ENCODE peak calls at places on chromosome 10, in five cellular contexts. One of them, this sample, is unnamed.

GRCh38 chr10:89122431-89123066 is 84.6 kb downstream of the CH25H start:
- DNase-seq in uterus: no peak
- DNase-seq in PC-3: peak
- DNase-seq in mesothelial cell of epicardium: no peak
- DNase-seq in MM.1S: no peak
- DNase-seq in this sample: peak

GRCh38 chr10:68082815-68083395 is 7.8 kb upstream of the HERC4 start:
- DNase-seq in uterus: no peak
- DNase-seq in PC-3: peak
- DNase-seq in mesothelial cell of epicardium: no peak
- DNase-seq in MM.1S: no peak
- DNase-seq in this sample: no peak

GRCh38 chr10:48444266-48444665 is 137.8 kb downstream of the MAPK8 start:
- DNase-seq in uterus: no peak
- DNase-seq in PC-3: peak
- DNase-seq in mesothelial cell of epicardium: no peak
- DNase-seq in MM.1S: no peak
- DNase-seq in this sample: no peak

GRCh38 chr10:131072651-131073468 is 238.7 kb downstream of the TCERG1L start:
- DNase-seq in uterus: no peak
- DNase-seq in PC-3: no peak
- DNase-seq in mesothelial cell of epicardium: no peak
- DNase-seq in MM.1S: no peak
- DNase-seq in this sample: no peak

GRCh38 chr10:101237908-101238731 is 8.9 kb upstream of the LBX1 start:
- DNase-seq in uterus: no peak
- DNase-seq in PC-3: no peak
- DNase-seq in mesothelial cell of epicardium: no peak
- DNase-seq in MM.1S: no peak
- DNase-seq in this sample: no peak

GRCh38 chr10:37975407-37975991 is 948 bp downstream of the ZNF25 start:
- DNase-seq in uterus: no peak
- DNase-seq in PC-3: peak
- DNase-seq in mesothelial cell of epicardium: no peak
- DNase-seq in MM.1S: peak
- DNase-seq in this sample: no peak

GRCh38 chr10:130261766-130262165 is 125.6 kb downstream of the GLRX3 start:
- DNase-seq in uterus: no peak
- DNase-seq in PC-3: no peak
- DNase-seq in mesothelial cell of epicardium: no peak
- DNase-seq in MM.1S: no peak
- DNase-seq in this sample: no peak

GRCh38 chr10:123287594-123288247 is 133.5 kb downstream of the BUB3 start:
- DNase-seq in uterus: no peak
- DNase-seq in PC-3: peak
- DNase-seq in mesothelial cell of epicardium: no peak
- DNase-seq in MM.1S: no peak
- DNase-seq in this sample: no peak

GRCh38 chr10:53161231-53161630 is 388.6 kb upstream of the MBL2 start:
- DNase-seq in uterus: no peak
- DNase-seq in PC-3: no peak
- DNase-seq in mesothelial cell of epicardium: no peak
- DNase-seq in MM.1S: peak
- DNase-seq in this sample: no peak

GRCh38 chr10:103592186-103593021 is 98.9 kb downstream of the NEURL1 start:
- DNase-seq in uterus: peak
- DNase-seq in PC-3: peak
- DNase-seq in mesothelial cell of epicardium: peak
- DNase-seq in MM.1S: peak
- DNase-seq in this sample: no peak

GRCh38 chr10:78029294-78030226 is at the start of gene POLR3A:
- DNase-seq in uterus: peak
- DNase-seq in PC-3: peak
- DNase-seq in mesothelial cell of epicardium: peak
- DNase-seq in MM.1S: peak
- DNase-seq in this sample: peak

GRCh38 chr10:11131112-11131639 is 113.5 kb downstream of the CELF2 start:
- DNase-seq in uterus: no peak
- DNase-seq in PC-3: no peak
- DNase-seq in mesothelial cell of epicardium: no peak
- DNase-seq in MM.1S: no peak
- DNase-seq in this sample: no peak

GRCh38 chr10:34405611-34406462 is 409.3 kb downstream of the PARD3 start:
- DNase-seq in uterus: no peak
- DNase-seq in PC-3: peak
- DNase-seq in mesothelial cell of epicardium: no peak
- DNase-seq in MM.1S: no peak
- DNase-seq in this sample: no peak

GRCh38 chr10:89163265-89163995 is 43.7 kb downstream of the CH25H start:
- DNase-seq in uterus: peak
- DNase-seq in PC-3: no peak
- DNase-seq in mesothelial cell of epicardium: no peak
- DNase-seq in MM.1S: peak
- DNase-seq in this sample: peak

GRCh38 chr10:122854648-122855047 is 9.0 kb upstream of the CUZD1 start:
- DNase-seq in uterus: no peak
- DNase-seq in PC-3: peak
- DNase-seq in mesothelial cell of epicardium: no peak
- DNase-seq in MM.1S: no peak
- DNase-seq in this sample: no peak

GRCh38 chr10:88186335-88186734 is 322.9 kb downstream of the PTEN start:
- DNase-seq in uterus: no peak
- DNase-seq in PC-3: no peak
- DNase-seq in mesothelial cell of epicardium: no peak
- DNase-seq in MM.1S: no peak
- DNase-seq in this sample: no peak

DNA sequence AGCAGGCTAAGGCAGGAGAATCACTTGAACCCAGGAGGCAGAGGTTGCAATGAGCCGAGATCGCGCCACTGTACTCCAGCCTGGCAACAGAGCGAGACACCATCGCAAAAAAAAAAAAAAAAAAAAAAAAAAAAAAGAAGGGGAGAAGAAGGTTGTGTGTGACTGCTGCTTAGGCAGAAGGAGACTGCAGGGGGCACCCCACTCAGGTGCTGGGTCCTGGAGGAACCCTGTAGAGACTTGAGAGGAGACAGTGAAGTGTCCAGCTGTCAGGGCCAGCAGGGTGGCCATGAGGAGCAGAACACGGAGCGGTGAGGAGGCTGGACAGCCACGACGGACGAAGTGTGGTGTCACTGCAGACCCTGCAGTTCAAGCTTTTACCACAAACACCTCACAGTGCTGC is 99.0 kb upstream of the NMT2 start:
- DNase-seq in uterus: no peak
- DNase-seq in PC-3: no peak
- DNase-seq in mesothelial cell of epicardium: no peak
- DNase-seq in MM.1S: no peak
- DNase-seq in this sample: no peak
- TF ChIP-seq CTCF in uterus: no peak
- TF ChIP-seq CTCF in PC-3: no peak
- TF ChIP-seq CTCF in mesothelial cell of epicardium: no peak
- TF ChIP-seq CTCF in MM.1S: no peak
- TF ChIP-seq CTCF in this sample: no peak

DNA sequence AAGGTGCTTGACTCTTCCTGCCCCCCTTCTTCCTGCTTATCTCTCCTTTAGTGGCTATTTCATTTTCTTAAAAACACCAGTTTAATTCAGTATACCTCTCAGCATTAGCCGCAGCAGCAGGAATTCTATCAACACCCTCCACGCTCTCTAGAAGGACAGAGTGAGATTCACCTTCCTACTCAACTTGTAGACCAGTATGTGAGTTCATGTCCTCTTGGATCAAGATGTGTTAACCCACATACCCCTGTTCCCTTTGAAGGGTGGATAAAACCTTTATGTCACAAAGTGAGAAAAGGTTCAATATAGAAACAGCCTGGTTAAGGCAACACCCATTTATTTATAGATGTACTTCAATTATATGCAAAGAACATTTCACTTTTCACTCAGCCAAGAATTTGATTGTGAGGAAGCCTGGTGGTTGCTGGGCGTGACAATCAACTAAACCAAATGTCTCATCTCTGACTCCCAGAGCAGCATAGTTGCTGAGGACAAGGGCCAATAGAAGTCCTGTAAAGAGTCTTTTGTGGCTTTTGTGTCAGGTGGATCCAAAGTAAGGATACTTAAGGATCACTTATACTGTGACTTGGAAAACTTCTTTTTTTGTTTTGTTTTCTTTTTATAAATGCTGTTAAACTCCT is 617.1 kb downstream of the SORCS3 start:
- DNase-seq in uterus: no peak
- DNase-seq in PC-3: no peak
- DNase-seq in mesothelial cell of epicardium: no peak
- DNase-seq in MM.1S: no peak
- DNase-seq in this sample: no peak
- TF ChIP-seq CTCF in uterus: no peak
- TF ChIP-seq CTCF in PC-3: no peak
- TF ChIP-seq CTCF in mesothelial cell of epicardium: no peak
- TF ChIP-seq CTCF in MM.1S: no peak
- TF ChIP-seq CTCF in this sample: no peak

GRCh38 chr10:31320179-31320597 is 1.2 kb downstream of the ZEB1 start:
- DNase-seq in uterus: peak
- DNase-seq in PC-3: peak
- DNase-seq in mesothelial cell of epicardium: peak
- DNase-seq in MM.1S: peak
- DNase-seq in this sample: peak

GRCh38 chr10:31318854-31319601 is at the start of gene ZEB1:
- DNase-seq in uterus: peak
- DNase-seq in PC-3: peak
- DNase-seq in mesothelial cell of epicardium: peak
- DNase-seq in MM.1S: peak
- DNase-seq in this sample: peak

GRCh38 chr10:31319602-31320178 is 674 bp downstream of the ZEB1 start:
- DNase-seq in uterus: no peak
- DNase-seq in PC-3: no peak
- DNase-seq in mesothelial cell of epicardium: no peak
- DNase-seq in MM.1S: no peak
- DNase-seq in this sample: no peak

GRCh38 chr10:31321396-31321941 is 2.5 kb downstream of the ZEB1 start:
- DNase-seq in uterus: no peak
- DNase-seq in PC-3: no peak
- DNase-seq in mesothelial cell of epicardium: no peak
- DNase-seq in MM.1S: peak
- DNase-seq in this sample: no peak

DNA sequence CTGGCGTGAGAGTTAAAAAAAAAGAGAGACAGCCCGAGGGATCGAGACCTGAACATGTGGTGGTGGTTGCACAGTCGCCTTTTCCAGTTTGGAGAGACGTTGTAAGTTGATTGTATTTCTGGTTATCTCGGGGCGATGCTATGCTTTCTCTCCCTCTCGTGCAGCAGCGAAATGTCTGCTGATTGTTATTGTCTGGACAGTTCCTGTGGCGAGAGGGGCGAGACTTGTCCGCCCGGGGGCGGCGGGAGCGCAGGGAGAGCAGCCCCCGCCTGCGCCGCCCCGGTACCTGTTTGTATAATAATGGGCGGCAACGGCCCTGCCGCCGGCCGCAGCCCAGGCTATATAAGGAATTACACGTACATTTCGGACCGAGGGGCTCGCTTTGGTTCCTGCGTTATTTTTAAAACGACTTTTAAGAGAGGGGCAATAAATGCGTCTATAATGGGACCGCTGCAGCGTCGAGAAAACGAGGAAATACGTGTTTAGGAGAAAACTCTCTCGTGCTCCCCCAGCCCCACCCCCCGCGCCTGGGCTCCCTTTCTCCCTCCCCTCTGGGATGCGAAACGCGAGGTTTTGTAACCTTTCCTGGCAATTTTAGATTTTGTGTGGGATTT is 1.7 kb downstream of the ZEB1 start:
- DNase-seq in uterus: peak
- DNase-seq in PC-3: peak
- DNase-seq in mesothelial cell of epicardium: peak
- DNase-seq in MM.1S: peak
- DNase-seq in this sample: no peak
- TF ChIP-seq CTCF in uterus: no peak
- TF ChIP-seq CTCF in PC-3: no peak
- TF ChIP-seq CTCF in mesothelial cell of epicardium: no peak
- TF ChIP-seq CTCF in MM.1S: peak
- TF ChIP-seq CTCF in this sample: no peak

GRCh38 chr10:62851449-62851848 is 35.3 kb upstream of the EGR2 start:
- DNase-seq in uterus: no peak
- DNase-seq in PC-3: peak
- DNase-seq in mesothelial cell of epicardium: no peak
- DNase-seq in MM.1S: no peak
- DNase-seq in this sample: no peak
- TF ChIP-seq CTCF in uterus: no peak
- TF ChIP-seq CTCF in PC-3: peak
- TF ChIP-seq CTCF in mesothelial cell of epicardium: no peak
- TF ChIP-seq CTCF in MM.1S: peak
- TF ChIP-seq CTCF in this sample: peak

GRCh38 chr10:121303273-121303890 is 294.9 kb downstream of the FGFR2 start:
- DNase-seq in uterus: no peak
- DNase-seq in PC-3: no peak
- DNase-seq in mesothelial cell of epicardium: no peak
- DNase-seq in MM.1S: no peak
- DNase-seq in this sample: no peak
- TF ChIP-seq CTCF in uterus: no peak
- TF ChIP-seq CTCF in PC-3: no peak
- TF ChIP-seq CTCF in mesothelial cell of epicardium: no peak
- TF ChIP-seq CTCF in MM.1S: no peak
- TF ChIP-seq CTCF in this sample: no peak

DNA sequence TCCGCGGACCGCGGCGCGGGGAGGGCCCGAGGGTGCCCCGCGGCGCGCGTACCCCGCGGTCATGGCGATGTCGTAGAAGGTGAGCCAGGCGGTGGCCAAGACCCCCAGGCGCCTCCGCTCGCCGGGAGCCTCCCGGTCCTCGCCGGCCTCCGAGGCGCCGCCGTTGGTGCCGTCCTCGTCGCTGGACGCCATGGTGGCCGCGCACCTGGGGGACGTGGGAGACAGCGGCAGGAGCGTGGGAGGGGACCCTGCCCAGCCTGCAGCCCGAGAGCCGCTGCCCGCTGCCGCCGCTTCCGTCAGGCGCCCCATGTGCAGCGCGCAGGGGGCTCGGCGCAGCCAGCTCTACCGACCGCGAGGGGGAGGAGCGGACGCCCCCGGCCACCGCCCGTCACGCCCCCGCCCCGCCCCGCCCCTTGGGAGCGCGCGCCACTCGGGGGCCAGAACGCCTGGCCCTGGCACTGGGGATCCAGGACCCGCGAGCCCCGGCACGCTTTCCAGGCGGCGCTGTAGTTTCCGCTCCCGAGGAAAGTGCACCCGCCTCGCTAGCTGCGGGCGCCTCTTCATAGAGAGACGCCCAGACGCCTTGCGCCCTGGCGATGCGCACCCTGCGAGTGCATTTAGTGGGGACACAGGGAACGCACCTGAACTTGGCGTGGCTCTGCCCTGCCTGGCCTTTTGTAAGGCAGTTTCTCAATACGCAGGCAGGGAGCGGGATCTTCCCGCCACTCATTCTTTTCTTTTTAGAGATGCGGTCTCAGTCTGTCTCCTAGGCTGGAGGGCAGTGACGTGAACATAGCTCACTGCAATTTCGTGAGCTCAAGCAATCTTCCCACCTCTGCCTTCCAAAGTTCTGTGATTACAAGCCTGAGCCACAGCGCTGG is at the start of gene HACD1:
- DNase-seq in uterus: peak
- DNase-seq in PC-3: peak
- DNase-seq in mesothelial cell of epicardium: peak
- DNase-seq in MM.1S: no peak
- DNase-seq in this sample: peak
- TF ChIP-seq CTCF in uterus: peak
- TF ChIP-seq CTCF in PC-3: peak
- TF ChIP-seq CTCF in mesothelial cell of epicardium: no peak
- TF ChIP-seq CTCF in MM.1S: no peak
- TF ChIP-seq CTCF in this sample: peak